ENCODE peak calls at places on chromosomes 3 and 15, in seven cellular contexts. One of them, this sample, is unnamed.

GRCh38 chr3:181687190-181687589 is 24.5 kb upstream of the SOX2 start:
- DNase-seq in natural killer cell: no peak
- DNase-seq in A549: no peak
- DNase-seq in stimulated activated CD4-positive, alpha-beta T cell treated with anti-CD3 and anti-CD28 coated beads, Interleukin-2, amount 100 ng/mL, for 48 hours: no peak
- DNase-seq in H54: no peak
- DNase-seq in RWPE1: no peak
- DNase-seq in right cardiac atrium: no peak
- DNase-seq in this sample: no peak

GRCh38 chr3:132290833-132291232 is 26.4 kb upstream of the ACP3 start:
- DNase-seq in natural killer cell: no peak
- DNase-seq in A549: no peak
- DNase-seq in stimulated activated CD4-positive, alpha-beta T cell treated with anti-CD3 and anti-CD28 coated beads, Interleukin-2, amount 100 ng/mL, for 48 hours: no peak
- DNase-seq in H54: no peak
- DNase-seq in RWPE1: peak
- DNase-seq in right cardiac atrium: no peak
- DNase-seq in this sample: no peak

GRCh38 chr3:123605789-123606234 is 21.0 kb upstream of the HACD2 start:
- DNase-seq in natural killer cell: no peak
- DNase-seq in A549: peak
- DNase-seq in stimulated activated CD4-positive, alpha-beta T cell treated with anti-CD3 and anti-CD28 coated beads, Interleukin-2, amount 100 ng/mL, for 48 hours: no peak
- DNase-seq in H54: no peak
- DNase-seq in RWPE1: peak
- DNase-seq in right cardiac atrium: no peak
- DNase-seq in this sample: no peak

GRCh38 chr3:25476639-25477038 is 48.6 kb downstream of the RARB start:
- DNase-seq in natural killer cell: no peak
- DNase-seq in A549: no peak
- DNase-seq in stimulated activated CD4-positive, alpha-beta T cell treated with anti-CD3 and anti-CD28 coated beads, Interleukin-2, amount 100 ng/mL, for 48 hours: no peak
- DNase-seq in H54: no peak
- DNase-seq in RWPE1: no peak
- DNase-seq in right cardiac atrium: peak
- DNase-seq in this sample: no peak

GRCh38 chr3:190375250-190375649 is 12.7 kb upstream of the CLDN16 start:
- DNase-seq in natural killer cell: no peak
- DNase-seq in A549: no peak
- DNase-seq in stimulated activated CD4-positive, alpha-beta T cell treated with anti-CD3 and anti-CD28 coated beads, Interleukin-2, amount 100 ng/mL, for 48 hours: no peak
- DNase-seq in H54: no peak
- DNase-seq in RWPE1: no peak
- DNase-seq in right cardiac atrium: no peak
- DNase-seq in this sample: no peak

GRCh38 chr3:183802989-183803388 is 22.4 kb downstream of the MAP6D1 start:
- DNase-seq in natural killer cell: no peak
- DNase-seq in A549: no peak
- DNase-seq in stimulated activated CD4-positive, alpha-beta T cell treated with anti-CD3 and anti-CD28 coated beads, Interleukin-2, amount 100 ng/mL, for 48 hours: no peak
- DNase-seq in H54: no peak
- DNase-seq in RWPE1: no peak
- DNase-seq in right cardiac atrium: no peak
- DNase-seq in this sample: no peak

GRCh38 chr3:104887619-104888018 is 479.1 kb upstream of the ALCAM start:
- DNase-seq in natural killer cell: no peak
- DNase-seq in A549: no peak
- DNase-seq in stimulated activated CD4-positive, alpha-beta T cell treated with anti-CD3 and anti-CD28 coated beads, Interleukin-2, amount 100 ng/mL, for 48 hours: no peak
- DNase-seq in H54: no peak
- DNase-seq in RWPE1: no peak
- DNase-seq in right cardiac atrium: no peak
- DNase-seq in this sample: no peak

GRCh38 chr3:102791641-102792589 is 357.1 kb downstream of the ZPLD1 start:
- DNase-seq in natural killer cell: no peak
- DNase-seq in A549: no peak
- DNase-seq in stimulated activated CD4-positive, alpha-beta T cell treated with anti-CD3 and anti-CD28 coated beads, Interleukin-2, amount 100 ng/mL, for 48 hours: no peak
- DNase-seq in H54: no peak
- DNase-seq in RWPE1: no peak
- DNase-seq in right cardiac atrium: no peak
- DNase-seq in this sample: no peak

GRCh38 chr3:10234526-10235230 is 13.6 kb upstream of the TATDN2 start:
- DNase-seq in natural killer cell: no peak
- DNase-seq in A549: no peak
- DNase-seq in stimulated activated CD4-positive, alpha-beta T cell treated with anti-CD3 and anti-CD28 coated beads, Interleukin-2, amount 100 ng/mL, for 48 hours: no peak
- DNase-seq in H54: no peak
- DNase-seq in RWPE1: no peak
- DNase-seq in right cardiac atrium: no peak
- DNase-seq in this sample: no peak

GRCh38 chr3:171230857-171231256 is 204.3 kb upstream of the SLC2A2 start:
- DNase-seq in natural killer cell: no peak
- DNase-seq in A549: no peak
- DNase-seq in stimulated activated CD4-positive, alpha-beta T cell treated with anti-CD3 and anti-CD28 coated beads, Interleukin-2, amount 100 ng/mL, for 48 hours: no peak
- DNase-seq in H54: no peak
- DNase-seq in RWPE1: no peak
- DNase-seq in right cardiac atrium: peak
- DNase-seq in this sample: no peak

GRCh38 chr3:173688216-173688842 is 290.8 kb downstream of the NLGN1 start:
- DNase-seq in natural killer cell: no peak
- DNase-seq in A549: no peak
- DNase-seq in stimulated activated CD4-positive, alpha-beta T cell treated with anti-CD3 and anti-CD28 coated beads, Interleukin-2, amount 100 ng/mL, for 48 hours: no peak
- DNase-seq in H54: no peak
- DNase-seq in RWPE1: no peak
- DNase-seq in right cardiac atrium: no peak
- DNase-seq in this sample: no peak

GRCh38 chr3:194871143-194871863 is 185.6 kb downstream of the FAM43A start:
- DNase-seq in natural killer cell: no peak
- DNase-seq in A549: peak
- DNase-seq in stimulated activated CD4-positive, alpha-beta T cell treated with anti-CD3 and anti-CD28 coated beads, Interleukin-2, amount 100 ng/mL, for 48 hours: no peak
- DNase-seq in H54: peak
- DNase-seq in RWPE1: peak
- DNase-seq in right cardiac atrium: peak
- DNase-seq in this sample: no peak

GRCh38 chr15:25783607-25784131 is 79.5 kb downstream of the ATP10A start:
- DNase-seq in natural killer cell: no peak
- DNase-seq in A549: peak
- DNase-seq in stimulated activated CD4-positive, alpha-beta T cell treated with anti-CD3 and anti-CD28 coated beads, Interleukin-2, amount 100 ng/mL, for 48 hours: peak
- DNase-seq in H54: no peak
- DNase-seq in RWPE1: no peak
- DNase-seq in right cardiac atrium: no peak
- DNase-seq in this sample: no peak

GRCh38 chr3:43796041-43796596 is 105.4 kb downstream of the ABHD5 start:
- DNase-seq in natural killer cell: no peak
- DNase-seq in A549: no peak
- DNase-seq in stimulated activated CD4-positive, alpha-beta T cell treated with anti-CD3 and anti-CD28 coated beads, Interleukin-2, amount 100 ng/mL, for 48 hours: no peak
- DNase-seq in H54: no peak
- DNase-seq in RWPE1: peak
- DNase-seq in right cardiac atrium: no peak
- DNase-seq in this sample: no peak

GRCh38 chr3:16050641-16051467 is 123.6 kb upstream of the GALNT15 start:
- DNase-seq in natural killer cell: no peak
- DNase-seq in A549: no peak
- DNase-seq in stimulated activated CD4-positive, alpha-beta T cell treated with anti-CD3 and anti-CD28 coated beads, Interleukin-2, amount 100 ng/mL, for 48 hours: no peak
- DNase-seq in H54: no peak
- DNase-seq in RWPE1: no peak
- DNase-seq in right cardiac atrium: peak
- DNase-seq in this sample: no peak

GRCh38 chr3:32660634-32661033 is 24.4 kb upstream of the CNOT10 start:
- DNase-seq in natural killer cell: no peak
- DNase-seq in A549: no peak
- DNase-seq in stimulated activated CD4-positive, alpha-beta T cell treated with anti-CD3 and anti-CD28 coated beads, Interleukin-2, amount 100 ng/mL, for 48 hours: no peak
- DNase-seq in H54: no peak
- DNase-seq in RWPE1: no peak
- DNase-seq in right cardiac atrium: no peak
- DNase-seq in this sample: no peak

GRCh38 chr15:71800835-71801745 is 9.3 kb upstream of the NR2E3 start:
- DNase-seq in natural killer cell: no peak
- DNase-seq in A549: peak
- DNase-seq in stimulated activated CD4-positive, alpha-beta T cell treated with anti-CD3 and anti-CD28 coated beads, Interleukin-2, amount 100 ng/mL, for 48 hours: peak
- DNase-seq in H54: peak
- DNase-seq in RWPE1: peak
- DNase-seq in right cardiac atrium: no peak
- DNase-seq in this sample: no peak

GRCh38 chr15:64987136-64987535 is 2.6 kb downstream of the SPG21 start:
- DNase-seq in natural killer cell: no peak
- DNase-seq in A549: no peak
- DNase-seq in stimulated activated CD4-positive, alpha-beta T cell treated with anti-CD3 and anti-CD28 coated beads, Interleukin-2, amount 100 ng/mL, for 48 hours: no peak
- DNase-seq in H54: no peak
- DNase-seq in RWPE1: no peak
- DNase-seq in right cardiac atrium: no peak
- DNase-seq in this sample: no peak

This sample was measured in dorsolateral prefrontal cortex.